ENCODE peak calls at places on chromosomes 2 and 18, in four cellular contexts. U, P, N and A are unnamed samples.

GRCh38 chr2:74333175-74333574 is 10.0 kb downstream of the SLC4A5 start:
- DNase-seq in U (no peak), P (no peak), N (peak; percentile 11), A (no peak)

GRCh38 chr2:45180033-45180746 is 170.9 kb upstream of the SIX2 start:
- DNase-seq in U (no peak), P (no peak), N (no peak), A (no peak)

GRCh38 chr2:226773291-226773690 is 26.3 kb downstream of the IRS1 start:
- DNase-seq in U (no peak), P (no peak), N (no peak), A (no peak)

GRCh38 chr2:71449343-71449742 is 4.0 kb upstream of the DYSF start:
- DNase-seq in U (no peak), P (no peak), N (no peak), A (no peak)

GRCh38 chr2:212539145-212539880 is 711 bp upstream of the ERBB4 start:
- DNase-seq in U (no peak), P (peak; percentile 19), N (no peak), A (peak; percentile 50)

GRCh38 chr2:105636109-105636740 is 108.5 kb upstream of the NCK2 start:
- DNase-seq in U (no peak), P (no peak), N (no peak), A (no peak)

GRCh38 chr2:105324732-105325131 is 4.8 kb downstream of the TGFBRAP1 start:
- DNase-seq in U (no peak), P (no peak), N (no peak), A (no peak)

GRCh38 chr2:118351796-118352195 is 263.5 kb downstream of the INSIG2 start:
- DNase-seq in U (no peak), P (no peak), N (no peak), A (no peak)

GRCh38 chr2:101734511-101735165 is 37.1 kb downstream of the MAP4K4 start:
- DNase-seq in U (no peak), P (no peak), N (no peak), A (no peak)

GRCh38 chr2:108987111-108987510 is 1.9 kb downstream of the EDAR start:
- DNase-seq in U (no peak), P (no peak), N (no peak), A (no peak)

GRCh38 chr18:75161629-75162028 is 47.3 kb downstream of the PTGR3 start:
- DNase-seq in U (peak; percentile 47), P (no peak), N (no peak), A (no peak)

GRCh38 chr18:59172664-59173249 is 33.1 kb downstream of the SEC11C start:
- DNase-seq in U (no peak), P (no peak), N (no peak), A (no peak)

GRCh38 chr2:39431592-39432316 is 5.3 kb downstream of the MAP4K3 start:
- DNase-seq in U (no peak), P (no peak), N (no peak), A (no peak)

GRCh38 chr2:196336715-196337617 is 165.6 kb upstream of the STK17B start:
- DNase-seq in U (no peak), P (no peak), N (peak; percentile 41), A (no peak)

GRCh38 chr2:230819433-230819832 is 45.3 kb upstream of the ITM2C start:
- DNase-seq in U (no peak), P (no peak), N (no peak), A (no peak)

GRCh38 chr2:235670974-235671787 is 177.3 kb downstream of the AGAP1 start:
- DNase-seq in U (no peak), P (no peak), N (no peak), A (no peak)
- H3K27ac ChIP-seq in U (no peak overlapping the region), P (no peak overlapping the region), N (no peak overlapping the region), A (no peak overlapping the region)

DNA sequence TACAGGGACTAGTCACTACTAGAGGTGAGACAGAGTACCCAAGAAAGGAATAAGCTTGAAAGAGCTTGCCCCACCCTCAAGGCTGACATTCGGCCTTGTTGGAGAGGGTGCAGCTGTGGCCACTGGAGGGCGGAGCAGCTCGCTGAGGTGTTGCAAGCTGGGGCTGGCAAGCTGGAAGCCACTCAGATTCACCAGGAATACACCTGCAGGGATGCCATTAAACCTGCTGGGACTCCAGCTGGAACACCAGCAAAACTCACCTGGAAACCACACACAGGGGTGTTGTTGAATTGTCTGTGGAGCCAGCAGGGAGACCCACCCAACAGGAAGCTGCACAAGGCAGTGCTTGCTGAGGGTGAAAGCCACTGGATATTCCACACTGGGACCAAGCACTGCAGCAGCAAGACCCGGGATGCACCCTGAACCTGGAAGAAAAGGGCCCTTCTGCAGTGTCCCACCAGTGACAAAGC is 26.1 kb downstream of the KCTD18 start:
- DNase-seq in U (peak; percentile 20), P (no peak), N (no peak), A (no peak)
- TF ChIP-seq CTCF in U (peak; percentile 80), P (no peak), N (peak; percentile 29), A (no peak)

GRCh38 chr2:98908909-98909308 is 27.1 kb downstream of the CRACDL start:
- DNase-seq in U (no peak), P (no peak), N (peak; percentile 11), A (peak; percentile 2)

GRCh38 chr2:98909381-98910211 is 26.4 kb downstream of the CRACDL start:
- DNase-seq in U (no peak), P (no peak), N (no peak), A (peak; percentile 70)

GRCh38 chr2:98911376-98912154 is 24.5 kb downstream of the CRACDL start:
- DNase-seq in U (no peak), P (no peak), N (no peak), A (peak; percentile 63)

GRCh38 chr2:98911126-98911375 is 25.0 kb downstream of the CRACDL start:
- DNase-seq in U (no peak), P (no peak), N (no peak), A (no peak)

GRCh38 chr2:98910349-98911125 is 25.5 kb downstream of the CRACDL start:
- DNase-seq in U (no peak), P (no peak), N (no peak), A (peak; percentile 29)
- H3K27ac ChIP-seq in U (no peak overlapping the region), P (no peak overlapping the region), N (no peak overlapping the region), A (no peak overlapping the region)

GRCh38 chr2:60440080-60440753 is 113.2 kb downstream of the BCL11A start:
- DNase-seq in U (no peak), P (no peak), N (no peak), A (no peak)

GRCh38 chr2:60438653-60439052 is 114.8 kb downstream of the BCL11A start:
- DNase-seq in U (no peak), P (no peak), N (no peak), A (peak; percentile 52)

GRCh38 chr2:60440761-60441160 is 112.7 kb downstream of the BCL11A start:
- DNase-seq in U (no peak), P (no peak), N (no peak), A (no peak)

GRCh38 chr2:60438136-60438535 is 115.3 kb downstream of the BCL11A start:
- DNase-seq in U (no peak), P (no peak), N (no peak), A (no peak)

DNA sequence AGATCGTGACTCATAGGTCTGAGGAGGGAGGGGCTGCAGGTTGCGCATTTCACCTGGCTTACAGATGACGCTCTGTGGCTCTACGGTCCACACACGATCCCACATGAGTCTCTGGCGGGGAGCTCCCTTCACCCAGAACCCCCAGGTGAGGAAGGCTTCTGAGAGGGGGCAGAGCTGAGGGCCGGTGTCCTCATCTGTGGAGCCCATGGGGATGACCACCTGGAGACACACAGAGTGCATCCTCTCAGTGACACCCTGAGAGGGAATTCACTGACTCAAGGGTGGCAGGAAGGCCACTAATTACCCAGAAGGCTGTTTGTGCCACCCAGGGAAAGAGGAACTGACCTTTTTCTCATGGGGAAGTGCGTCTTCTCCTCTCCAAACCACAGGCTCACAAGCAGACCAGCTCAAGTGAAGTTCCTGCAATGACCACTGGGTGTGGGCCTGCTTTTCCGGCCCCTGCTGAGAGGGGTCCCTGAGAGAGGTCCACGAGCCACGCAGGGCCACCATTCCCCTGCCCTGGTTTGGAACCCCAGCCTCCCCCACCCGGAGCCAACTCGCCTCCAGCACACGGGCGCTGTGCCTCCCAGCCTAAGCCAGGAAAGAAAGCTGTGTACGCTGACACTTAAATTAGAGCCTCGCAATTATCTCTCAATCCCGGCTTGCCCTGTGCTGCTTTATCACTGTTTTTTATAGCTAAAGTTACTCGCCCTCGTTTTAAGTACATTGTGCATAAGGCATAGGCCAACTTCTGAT is 114.1 kb downstream of the BCL11A start:
- DNase-seq in U (peak; percentile 20), P (no peak), N (peak; percentile 35), A (peak; percentile 93)
- TF ChIP-seq CTCF in U (peak; percentile 50), P (no peak), N (peak; percentile 48), A (peak; percentile 49)

GRCh38 chr18:73848656-73849055 is 299.0 kb downstream of the FBXO15 start:
- DNase-seq in U (no peak), P (no peak), N (no peak), A (no peak)
- H3K27ac ChIP-seq in U (no peak overlapping the region), P (no peak overlapping the region), N (no peak overlapping the region), A (no peak overlapping the region)

DNA sequence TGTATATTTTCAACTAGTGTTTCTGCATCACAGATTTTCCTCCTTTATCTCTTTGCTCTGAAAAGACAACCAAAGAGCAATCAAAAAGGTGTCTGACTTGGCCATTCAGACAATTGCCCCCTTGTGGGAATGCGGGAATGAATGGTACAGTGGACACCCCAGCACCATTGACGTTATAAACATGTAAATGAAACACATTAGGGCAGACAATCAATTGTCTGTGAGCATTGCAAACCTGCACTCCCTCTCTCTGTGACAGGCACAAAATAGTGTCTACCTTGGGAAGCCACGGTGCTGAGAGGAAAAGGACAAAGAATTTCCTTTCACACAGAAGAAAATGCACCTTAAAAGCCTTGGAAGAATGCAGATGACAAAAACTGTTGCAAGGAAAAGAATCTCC is 8.0 kb downstream of the ZEB2 start:
- DNase-seq in U (no peak), P (no peak), N (no peak), A (no peak)
- TF ChIP-seq CTCF in U (no peak), P (no peak), N (no peak), A (no peak)

GRCh38 chr2:219643788-219644398 is 16.5 kb downstream of the SLC4A3 start:
- DNase-seq in U (no peak), P (peak; percentile 69), N (no peak), A (no peak)
- H3K27ac ChIP-seq in U (no peak overlapping the region), P (peak overlapping the region; percentile 77), N (no peak overlapping the region), A (no peak overlapping the region)

GRCh38 chr2:29311458-29311857 is 196.2 kb downstream of the CLIP4 start:
- DNase-seq in U (no peak), P (no peak), N (no peak), A (no peak)

GRCh38 chr2:29317801-29318485 is 202.7 kb downstream of the CLIP4 start:
- DNase-seq in U (no peak), P (no peak), N (no peak), A (no peak)

GRCh38 chr2:29314816-29315571 is 199.8 kb downstream of the CLIP4 start:
- DNase-seq in U (no peak), P (no peak), N (peak; percentile 79), A (peak; percentile 86)

GRCh38 chr2:29322011-29322410 is 206.8 kb downstream of the CLIP4 start:
- DNase-seq in U (no peak), P (no peak), N (no peak), A (no peak)

GRCh38 chr2:29317077-29317517 is 201.9 kb downstream of the CLIP4 start:
- DNase-seq in U (no peak), P (no peak), N (no peak), A (no peak)
- TF ChIP-seq CTCF in U (no peak), P (no peak), N (no peak), A (no peak)

GRCh38 chr2:50786345-50786744 is 245.6 kb downstream of the NRXN1 start:
- DNase-seq in U (no peak), P (no peak), N (no peak), A (no peak)
- H3K27ac ChIP-seq in U (no peak overlapping the region), P (no peak overlapping the region), N (no peak overlapping the region), A (no peak overlapping the region)